ENCODE peak calls at places on chromosomes 11 and 22, in five cellular contexts. O is stimulated activated effector memory CD8-positive, alpha-beta T cell treated with anti-CD3 and anti-CD28 coated beads, Interleukin-12 subunit alpha, Interleukin-12 subunit beta, amount 100 ng/mL, for 72 hours; Q is substantia nigra; B is naive thymus-derived CD4-positive, alpha-beta T cell; U is M059J. L is an unnamed sample.

GRCh38 chr11:69557266-69557665 is 75.8 kb downstream of the LINC01488 start:
- DNase-seq in O (no peak), Q (no peak), B (no peak), U (no peak), L (no peak)

GRCh38 chr11:36300651-36301050 is 4.6 kb downstream of the PRR5L start:
- DNase-seq in O (no peak), Q (peak; percentile 75), B (no peak), U (peak; percentile 27), L (peak; percentile 82)

GRCh38 chr22:44424867-44425351 is 73.1 kb downstream of the RTL6 start:
- DNase-seq in O (no peak), Q (no peak), B (no peak), U (no peak), L (no peak)

GRCh38 chr11:107545101-107545514 is 20.4 kb downstream of the ALKBH8 start:
- DNase-seq in O (no peak), Q (no peak), B (no peak), U (peak; percentile 89), L (no peak)

GRCh38 chr11:11491014-11491413 is 130.8 kb downstream of the GALNT18 start:
- DNase-seq in O (no peak), Q (no peak), B (no peak), U (no peak), L (no peak)

GRCh38 chr11:108483163-108483562 is 15.0 kb downstream of the POGLUT3 start:
- DNase-seq in O (no peak), Q (no peak), B (no peak), U (peak; percentile 65), L (no peak)

GRCh38 chr11:5690736-5691135 is 1.1 kb downstream of the TRIM22 start:
- DNase-seq in O (no peak), Q (no peak), B (no peak), U (peak; percentile 56), L (no peak)

GRCh38 chr11:120929090-120929489 is 94.8 kb upstream of the TBCEL start:
- DNase-seq in O (no peak), Q (no peak), B (no peak), U (no peak), L (peak; percentile 72)

GRCh38 chr11:46588915-46589314 is 4.9 kb downstream of the AMBRA1 start:
- DNase-seq in O (no peak), Q (no peak), B (no peak), U (no peak), L (no peak)